ENCODE peak calls at places on chromosomes 11 and 22, in four cellular contexts. One of them, this sample, is unnamed.

GRCh38 chr22:42294034-42294985 is 23.9 kb upstream of the TCF20 start:
- DNase-seq in Peyer's patch: peak
- DNase-seq in foreskin fibroblast: peak
- DNase-seq in cardiac fibroblast: peak
- DNase-seq in this sample: peak

GRCh38 chr22:46909237-46910030 is 147.0 kb downstream of the TBC1D22A start:
- DNase-seq in Peyer's patch: peak
- DNase-seq in foreskin fibroblast: no peak
- DNase-seq in cardiac fibroblast: no peak
- DNase-seq in this sample: no peak

GRCh38 chr11:17599460-17599925 is 52.4 kb downstream of the OTOG start:
- DNase-seq in Peyer's patch: peak
- DNase-seq in foreskin fibroblast: no peak
- DNase-seq in cardiac fibroblast: no peak
- DNase-seq in this sample: peak

GRCh38 chr22:43260346-43260745 is 73.4 kb upstream of the TTLL12 start:
- DNase-seq in Peyer's patch: no peak
- DNase-seq in foreskin fibroblast: no peak
- DNase-seq in cardiac fibroblast: no peak
- DNase-seq in this sample: no peak

GRCh38 chr11:111429066-111429506 is 50.0 kb upstream of the POU2AF1 start:
- DNase-seq in Peyer's patch: peak
- DNase-seq in foreskin fibroblast: peak
- DNase-seq in cardiac fibroblast: peak
- DNase-seq in this sample: peak

GRCh38 chr11:31607914-31608313 is 98.3 kb downstream of the ELP4 start:
- DNase-seq in Peyer's patch: no peak
- DNase-seq in foreskin fibroblast: no peak
- DNase-seq in cardiac fibroblast: no peak
- DNase-seq in this sample: no peak

GRCh38 chr22:42990131-42990838 is 24.7 kb downstream of the PACSIN2 start:
- DNase-seq in Peyer's patch: no peak
- DNase-seq in foreskin fibroblast: peak
- DNase-seq in cardiac fibroblast: peak
- DNase-seq in this sample: no peak

GRCh38 chr11:106344392-106344791 is 266.9 kb downstream of the AASDHPPT start:
- DNase-seq in Peyer's patch: no peak
- DNase-seq in foreskin fibroblast: peak
- DNase-seq in cardiac fibroblast: peak
- DNase-seq in this sample: no peak

GRCh38 chr11:40602866-40603578 is 856.4 kb downstream of the LRRC4C start:
- DNase-seq in Peyer's patch: no peak
- DNase-seq in foreskin fibroblast: no peak
- DNase-seq in cardiac fibroblast: no peak
- DNase-seq in this sample: no peak

GRCh38 chr11:826836-827145 is 928 bp upstream of the CRACR2B start:
- DNase-seq in Peyer's patch: no peak
- DNase-seq in foreskin fibroblast: no peak
- DNase-seq in cardiac fibroblast: no peak
- DNase-seq in this sample: no peak

GRCh38 chr22:34801221-34801620 is 264.7 kb upstream of the ISX start:
- DNase-seq in Peyer's patch: no peak
- DNase-seq in foreskin fibroblast: no peak
- DNase-seq in cardiac fibroblast: no peak
- DNase-seq in this sample: no peak

DNA sequence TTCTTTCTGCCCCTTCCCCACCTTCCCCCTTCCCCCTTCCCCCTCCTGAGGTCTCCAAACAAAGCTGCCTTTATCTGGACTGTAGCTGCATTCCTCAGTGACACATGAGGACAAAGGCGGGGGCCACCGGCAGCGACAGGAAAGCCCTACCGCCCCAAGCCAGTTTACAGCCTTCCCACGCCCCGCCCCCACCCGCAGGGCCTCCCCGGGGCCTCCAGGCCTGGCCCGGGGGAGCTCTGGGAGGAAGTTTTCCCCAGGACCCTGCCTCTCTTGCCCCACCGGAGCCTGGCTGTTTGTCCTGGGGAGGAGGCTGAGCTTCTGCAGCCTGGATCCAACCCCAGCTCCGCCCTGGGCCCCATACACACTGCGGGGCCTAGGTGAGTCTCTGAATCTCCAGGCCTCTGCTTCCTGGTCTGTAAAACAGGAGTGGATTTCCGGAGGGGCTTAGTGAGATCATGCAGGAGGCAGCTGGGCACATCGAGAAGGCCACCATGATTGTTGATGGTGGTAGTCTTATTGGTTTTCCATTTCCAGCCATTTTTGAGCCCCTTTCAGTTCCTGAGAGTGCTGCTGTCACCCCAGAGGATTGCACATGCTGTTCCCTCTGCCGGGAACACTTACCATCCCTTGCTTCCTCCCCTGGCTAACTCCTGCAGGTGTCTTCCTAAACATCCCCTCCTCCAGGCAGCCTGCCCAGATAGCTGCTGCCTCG is 130.7 kb downstream of the MN1 start:
- DNase-seq in Peyer's patch: no peak
- DNase-seq in foreskin fibroblast: no peak
- DNase-seq in cardiac fibroblast: peak
- DNase-seq in this sample: peak
- H3K4me3 ChIP-seq in Peyer's patch: no peak
- H3K4me3 ChIP-seq in foreskin fibroblast: no peak
- H3K4me3 ChIP-seq in cardiac fibroblast: no peak
- H3K4me3 ChIP-seq in this sample: no peak

GRCh38 chr11:69377029-69377952 is 83.3 kb downstream of the MYEOV start:
- DNase-seq in Peyer's patch: no peak
- DNase-seq in foreskin fibroblast: no peak
- DNase-seq in cardiac fibroblast: no peak
- DNase-seq in this sample: no peak
- H3K4me3 ChIP-seq in Peyer's patch: no peak
- H3K4me3 ChIP-seq in foreskin fibroblast: no peak
- H3K4me3 ChIP-seq in cardiac fibroblast: no peak
- H3K4me3 ChIP-seq in this sample: no peak

GRCh38 chr11:124894606-124895430 is 2.8 kb downstream of the ROBO4 start:
- DNase-seq in Peyer's patch: no peak
- DNase-seq in foreskin fibroblast: no peak
- DNase-seq in cardiac fibroblast: no peak
- DNase-seq in this sample: no peak

GRCh38 chr11:124892750-124893454 is 4.8 kb downstream of the ROBO4 start:
- DNase-seq in Peyer's patch: no peak
- DNase-seq in foreskin fibroblast: no peak
- DNase-seq in cardiac fibroblast: peak
- DNase-seq in this sample: peak

GRCh38 chr11:124892131-124892530 is 5.5 kb downstream of the ROBO4 start:
- DNase-seq in Peyer's patch: no peak
- DNase-seq in foreskin fibroblast: no peak
- DNase-seq in cardiac fibroblast: no peak
- DNase-seq in this sample: no peak

GRCh38 chr11:124895471-124895971 is 2.1 kb downstream of the ROBO4 start:
- DNase-seq in Peyer's patch: no peak
- DNase-seq in foreskin fibroblast: no peak
- DNase-seq in cardiac fibroblast: no peak
- DNase-seq in this sample: no peak

GRCh38 chr11:124893781-124894401 is 3.8 kb downstream of the ROBO4 start:
- DNase-seq in Peyer's patch: no peak
- DNase-seq in foreskin fibroblast: no peak
- DNase-seq in cardiac fibroblast: no peak
- DNase-seq in this sample: no peak
- H3K4me3 ChIP-seq in Peyer's patch: no peak
- H3K4me3 ChIP-seq in foreskin fibroblast: no peak
- H3K4me3 ChIP-seq in cardiac fibroblast: no peak
- H3K4me3 ChIP-seq in this sample: no peak

GRCh38 chr11:119077839-119078238 is 6.8 kb upstream of the HMBS start:
- DNase-seq in Peyer's patch: no peak
- DNase-seq in foreskin fibroblast: no peak
- DNase-seq in cardiac fibroblast: no peak
- DNase-seq in this sample: no peak
- H3K4me3 ChIP-seq in Peyer's patch: no peak
- H3K4me3 ChIP-seq in foreskin fibroblast: no peak
- H3K4me3 ChIP-seq in cardiac fibroblast: no peak
- H3K4me3 ChIP-seq in this sample: no peak

DNA sequence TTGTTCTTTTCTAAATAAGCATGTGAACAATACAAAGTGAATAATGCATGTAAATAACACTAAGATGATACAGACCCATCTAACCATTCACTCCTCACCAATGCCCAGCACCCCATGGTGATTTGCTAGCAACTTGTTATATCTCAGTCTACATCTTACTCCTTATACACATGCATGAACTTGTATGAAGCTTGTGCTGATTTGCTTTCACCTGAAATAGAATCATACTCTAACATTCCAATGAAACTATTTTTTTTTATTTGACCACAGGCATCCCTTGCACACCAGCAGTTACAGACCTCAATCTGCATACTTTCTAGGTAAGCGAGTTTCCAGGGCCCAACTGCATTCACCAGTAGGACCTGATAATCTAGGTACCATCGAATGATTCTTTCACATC is 873.6 kb downstream of the OPCML start:
- DNase-seq in Peyer's patch: no peak
- DNase-seq in foreskin fibroblast: no peak
- DNase-seq in cardiac fibroblast: no peak
- DNase-seq in this sample: no peak
- H3K4me3 ChIP-seq in Peyer's patch: no peak
- H3K4me3 ChIP-seq in foreskin fibroblast: no peak
- H3K4me3 ChIP-seq in cardiac fibroblast: no peak
- H3K4me3 ChIP-seq in this sample: no peak

This sample was measured in testis.